ENCODE peak calls at places on chromosomes 13 and 19, in ten cellular contexts. L, M, K, H, V, G, P, J, U and I are unnamed samples.

GRCh38 chr13:22278336-22278929 is 607.6 kb downstream of the FGF9 start:
- DNase-seq in L (peak), M (peak), K (peak), H (peak), V (peak), G (peak), P (peak), J (no peak), U (no peak), I (peak)

GRCh38 chr13:87884874-87885273 is 213.7 kb downstream of the SLITRK5 start:
- DNase-seq in L (no peak), M (peak), K (no peak), H (peak), V (no peak), G (no peak), P (peak), J (no peak), U (no peak), I (peak)

GRCh38 chr13:106507560-106508274 is 27.7 kb downstream of the EFNB2 start:
- DNase-seq in L (peak), M (peak), K (peak), H (peak), V (peak), G (no peak), P (no peak), J (no peak), U (no peak), I (peak)

GRCh38 chr13:38636756-38637155 is 50.1 kb upstream of the FREM2 start:
- DNase-seq in L (no peak), M (no peak), K (no peak), H (no peak), V (no peak), G (peak), P (no peak), J (no peak), U (no peak), I (no peak)

GRCh38 chr13:94822356-94822755 is 110.0 kb upstream of the SOX21 start:
- DNase-seq in L (no peak), M (no peak), K (no peak), H (no peak), V (no peak), G (no peak), P (peak), J (no peak), U (no peak), I (no peak)

GRCh38 chr19:18637644-18638630 is 1.1 kb downstream of the KLHL26 start:
- DNase-seq in L (peak), M (no peak), K (no peak), H (no peak), V (no peak), G (peak), P (peak), J (peak), U (no peak), I (no peak)

GRCh38 chr19:35216833-35217707 is 11.5 kb downstream of the FAM187B start:
- DNase-seq in L (peak), M (no peak), K (no peak), H (no peak), V (no peak), G (peak), P (peak), J (no peak), U (no peak), I (no peak)

GRCh38 chr19:46515879-46516350 is 20.2 kb upstream of the PNMA8B start:
- DNase-seq in L (peak), M (no peak), K (peak), H (peak), V (peak), G (no peak), P (no peak), J (peak), U (no peak), I (peak)

GRCh38 chr19:16218851-16219250 is 21.1 kb downstream of the AP1M1 start:
- DNase-seq in L (no peak), M (no peak), K (no peak), H (no peak), V (no peak), G (no peak), P (no peak), J (no peak), U (no peak), I (no peak)

GRCh38 chr13:48241651-48242050 is 8.6 kb downstream of the ITM2B start:
- DNase-seq in L (no peak), M (no peak), K (no peak), H (no peak), V (no peak), G (no peak), P (no peak), J (no peak), U (no peak), I (no peak)

GRCh38 chr19:57088125-57088524 is 31.7 kb upstream of the USP29 start:
- DNase-seq in L (no peak), M (no peak), K (no peak), H (no peak), V (no peak), G (no peak), P (no peak), J (no peak), U (no peak), I (no peak)

GRCh38 chr13:97341135-97341534 is 92.8 kb upstream of the RAP2A start:
- DNase-seq in L (no peak), M (no peak), K (no peak), H (peak), V (no peak), G (no peak), P (no peak), J (no peak), U (no peak), I (no peak)

GRCh38 chr13:34412295-34412694 is 529.8 kb upstream of the NBEA start:
- DNase-seq in L (no peak), M (no peak), K (no peak), H (no peak), V (peak), G (no peak), P (no peak), J (no peak), U (no peak), I (no peak)

GRCh38 chr19:52541608-52542007 is 14.1 kb downstream of the ZNF808 start:
- DNase-seq in L (no peak), M (no peak), K (no peak), H (no peak), V (no peak), G (no peak), P (no peak), J (no peak), U (no peak), I (no peak)

GRCh38 chr13:41915096-41915495 is 45.8 kb downstream of the VWA8 start:
- DNase-seq in L (no peak), M (no peak), K (no peak), H (peak), V (peak), G (no peak), P (no peak), J (no peak), U (no peak), I (no peak)

GRCh38 chr13:113337976-113338375 is 26.0 kb downstream of the GRTP1 start:
- DNase-seq in L (no peak), M (no peak), K (no peak), H (no peak), V (no peak), G (no peak), P (no peak), J (no peak), U (peak), I (no peak)

GRCh38 chr13:113802090-113802531 is 43.1 kb downstream of the TMEM255B start:
- DNase-seq in L (no peak), M (peak), K (peak), H (peak), V (peak), G (no peak), P (peak), J (peak), U (peak), I (peak)

GRCh38 chr13:39910833-39911232 is 255.4 kb downstream of the COG6 start:
- DNase-seq in L (peak), M (no peak), K (peak), H (peak), V (peak), G (no peak), P (no peak), J (no peak), U (no peak), I (peak)

GRCh38 chr19:18594096-18594823 is 5.7 kb downstream of the REX1BD start:
- DNase-seq in L (peak), M (no peak), K (peak), H (peak), V (peak), G (peak), P (peak), J (peak), U (peak), I (peak)

GRCh38 chr13:110524484-110525254 is 36.9 kb downstream of the RAB20 start:
- DNase-seq in L (no peak), M (no peak), K (no peak), H (no peak), V (no peak), G (peak), P (no peak), J (peak), U (peak), I (no peak)

GRCh38 chr19:4208385-4209094 is 20.8 kb upstream of the EBI3 start:
- DNase-seq in L (no peak), M (no peak), K (peak), H (no peak), V (no peak), G (no peak), P (peak), J (peak), U (no peak), I (peak)

GRCh38 chr19:4200940-4201542 is 18.6 kb downstream of the ANKRD24 start:
- DNase-seq in L (no peak), M (no peak), K (no peak), H (no peak), V (no peak), G (no peak), P (no peak), J (no peak), U (no peak), I (no peak)

GRCh38 chr19:4201798-4202197 is 19.3 kb downstream of the ANKRD24 start:
- DNase-seq in L (no peak), M (no peak), K (no peak), H (no peak), V (no peak), G (no peak), P (no peak), J (no peak), U (no peak), I (no peak)

GRCh38 chr19:4210166-4210731 is 19.1 kb upstream of the EBI3 start:
- DNase-seq in L (no peak), M (no peak), K (no peak), H (no peak), V (no peak), G (no peak), P (no peak), J (no peak), U (no peak), I (no peak)

DNA sequence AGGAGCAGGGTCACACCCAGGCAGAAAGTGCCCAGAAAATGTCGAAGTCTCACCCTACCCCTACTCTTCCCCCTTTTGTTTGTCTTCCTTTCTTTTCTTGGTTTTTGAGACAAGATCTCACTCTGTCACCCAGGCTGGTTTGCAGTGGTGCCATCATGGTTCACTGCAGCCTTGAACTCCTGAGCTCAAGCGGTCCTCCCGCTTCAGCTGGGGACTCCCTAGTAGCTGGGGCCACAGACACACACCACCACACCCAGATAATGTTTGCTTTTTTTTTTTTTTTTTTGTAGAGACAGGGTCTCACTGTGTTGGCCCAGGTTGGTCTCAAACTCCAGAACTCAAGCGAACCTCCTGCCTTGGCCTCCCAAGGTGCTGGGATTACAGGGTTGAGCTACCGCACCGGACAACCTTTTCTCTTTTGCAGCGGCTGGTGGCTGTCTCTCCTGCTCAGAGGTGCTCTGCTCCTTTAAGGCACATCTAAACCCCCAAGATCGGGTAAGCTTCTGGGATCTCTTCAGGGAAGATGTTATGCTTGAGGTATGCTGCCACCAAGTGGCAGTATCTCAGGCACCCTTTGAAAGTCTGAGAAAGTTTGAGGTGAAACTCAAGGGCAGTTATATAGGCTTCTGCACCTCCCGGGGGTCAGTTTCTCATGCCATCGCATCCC is 22.4 kb upstream of the EBI3 start:
- DNase-seq in L (peak), M (no peak), K (peak), H (peak), V (peak), G (no peak), P (no peak), J (no peak), U (no peak), I (peak)
- TF ChIP-seq CTCF in L (peak), M (peak), K (peak), H (peak), V (peak), G (no peak), P (peak), J (no peak), U (no peak), I (peak)

DNA sequence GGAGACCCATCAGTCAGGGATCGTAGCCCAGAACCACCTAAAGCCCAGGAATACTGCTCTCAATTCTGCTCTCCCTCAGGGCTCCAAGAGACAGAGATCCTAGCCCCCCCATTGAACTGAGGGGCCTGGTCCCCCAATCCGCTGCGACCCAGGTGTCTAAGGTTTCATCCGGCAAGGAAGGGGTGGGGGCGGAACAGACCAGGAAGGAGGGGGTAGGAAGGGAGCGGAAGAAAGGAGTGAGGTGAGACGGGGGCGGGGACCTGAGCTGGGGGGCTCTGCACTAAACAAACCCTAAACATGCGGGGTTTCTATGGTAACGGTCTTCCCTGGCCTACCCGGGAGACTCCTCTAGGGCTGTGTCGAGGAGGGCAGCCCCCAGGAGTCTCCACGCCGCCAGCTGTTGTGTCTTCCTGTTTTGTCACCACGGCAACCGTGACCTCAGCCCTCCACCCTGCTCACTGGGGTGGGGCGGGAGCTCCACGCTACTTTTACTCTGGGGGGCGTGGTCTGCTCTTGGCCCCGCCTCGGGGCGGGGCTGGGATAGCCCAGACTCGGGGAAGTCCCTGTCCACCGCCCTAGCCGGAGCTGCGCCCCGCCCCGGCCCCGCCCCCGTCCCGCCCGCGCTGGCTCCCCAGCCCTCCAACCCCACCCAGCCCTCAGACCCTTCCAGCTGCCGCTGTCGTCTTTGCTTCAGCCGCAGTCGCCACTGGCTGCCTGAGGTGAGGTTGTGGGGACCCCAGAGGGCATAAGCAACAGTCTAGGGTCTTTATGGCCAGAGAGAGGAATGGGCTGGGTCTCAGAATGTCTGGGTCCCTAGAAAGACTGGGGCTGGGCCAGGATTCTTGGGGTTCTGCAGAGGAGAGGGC is at the start of gene MYADM:
- DNase-seq in L (peak), M (peak), K (peak), H (peak), V (peak), G (peak), P (peak), J (peak), U (peak), I (peak)
- H3K4me3 ChIP-seq in L (no peak), M (peak), K (peak), H (peak), V (peak), G (peak), P (peak), J (peak), U (peak), I (peak)

GRCh38 chr13:49305824-49306425 is 58.2 kb downstream of the CDADC1 start:
- DNase-seq in L (no peak), M (no peak), K (no peak), H (no peak), V (no peak), G (no peak), P (no peak), J (no peak), U (peak), I (no peak)

GRCh38 chr13:49307365-49307764 is 59.6 kb downstream of the CDADC1 start:
- DNase-seq in L (no peak), M (no peak), K (no peak), H (no peak), V (no peak), G (no peak), P (no peak), J (no peak), U (no peak), I (no peak)

GRCh38 chr13:49308977-49309408 is 61.3 kb downstream of the CDADC1 start:
- DNase-seq in L (no peak), M (no peak), K (no peak), H (peak), V (peak), G (peak), P (no peak), J (no peak), U (peak), I (peak)

GRCh38 chr13:49310251-49310650 is 62.5 kb downstream of the CDADC1 start:
- DNase-seq in L (no peak), M (no peak), K (no peak), H (no peak), V (no peak), G (no peak), P (no peak), J (no peak), U (no peak), I (no peak)

DNA sequence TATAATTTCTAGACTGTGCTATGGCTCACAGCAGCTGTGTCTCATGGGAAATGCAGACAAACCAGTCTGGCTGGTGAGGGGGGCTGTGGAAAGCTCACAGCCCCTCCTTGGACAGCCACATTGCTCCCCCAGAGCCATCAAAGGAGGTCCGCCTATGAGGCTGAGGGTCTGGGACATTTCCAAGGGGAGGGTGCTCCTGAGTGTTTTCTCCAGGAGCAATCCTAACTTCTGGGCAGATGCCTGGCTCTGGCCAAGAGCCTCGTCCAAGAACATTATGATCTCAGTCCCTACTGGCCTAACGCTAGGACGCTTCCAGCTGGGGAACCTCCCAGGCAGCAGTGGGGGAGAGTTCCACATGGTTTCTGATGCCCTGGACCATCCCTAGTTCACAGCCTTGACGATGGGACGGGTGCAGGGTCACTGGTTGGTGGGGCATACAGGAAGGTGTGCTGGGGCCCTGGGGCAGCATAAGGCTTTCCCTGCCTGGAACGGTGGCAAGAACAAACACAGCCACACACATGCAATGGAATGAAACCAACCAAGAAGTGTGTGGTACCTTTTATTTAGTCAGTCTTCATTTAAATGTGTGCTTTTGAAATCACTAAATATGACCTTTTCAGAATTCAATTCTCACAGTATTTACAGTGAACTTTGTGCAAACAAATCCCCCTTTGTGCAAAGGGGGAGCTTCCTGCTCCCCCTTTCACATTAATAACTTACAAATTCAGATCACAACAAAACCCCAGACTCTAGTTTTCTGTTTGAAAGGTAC is 60.6 kb downstream of the CDADC1 start:
- DNase-seq in L (no peak), M (no peak), K (peak), H (peak), V (peak), G (peak), P (no peak), J (no peak), U (peak), I (peak)
- TF ChIP-seq CTCF in L (no peak), M (no peak), K (no peak), H (no peak), V (no peak), G (no peak), P (no peak), J (no peak), U (no peak), I (no peak)

GRCh38 chr13:24287748-24288287 is 21.6 kb upstream of the C1QTNF9 start:
- DNase-seq in L (no peak), M (no peak), K (no peak), H (no peak), V (no peak), G (no peak), P (peak), J (no peak), U (no peak), I (no peak)
- H3K4me3 ChIP-seq in L (no peak), M (no peak), K (no peak), H (no peak), V (no peak), G (no peak), P (no peak), J (no peak), U (no peak), I (no peak)

GRCh38 chr19:50513746-50514345 is at the start of gene ASPDH:
- DNase-seq in L (no peak), M (no peak), K (no peak), H (no peak), V (no peak), G (no peak), P (peak), J (no peak), U (peak), I (no peak)
- TF ChIP-seq CTCF in L (no peak), M (no peak), K (no peak), H (no peak), V (no peak), G (no peak), P (no peak), J (no peak), U (no peak), I (no peak)